ENCODE peak calls at places on chromosomes 7 and 10, in six cellular contexts. K is type B pancreatic cell, P is AG09309, N is neural progenitor cell, W is fibroblast of villous mesenchyme, H is fibroblast of lung. C is an unnamed sample.

GRCh38 chr7:126185959-126186580 is 1066.7 kb downstream of the GRM8 start:
- DNase-seq in H (no peak), K (no peak), N (peak; percentile 23), P (no peak), W (no peak), C (no peak)

GRCh38 chr10:100020883-100021248 is 11.1 kb upstream of the DNMBP start:
- DNase-seq in W (no peak), K (no peak), N (no peak), H (no peak), P (no peak), C (no peak)

GRCh38 chr10:94545277-94546057 is at the start of gene HELLS:
- DNase-seq in W (peak; percentile 85), P (peak; percentile 29), H (peak; percentile 74), N (peak; percentile 97), K (peak; percentile 88), C (peak; percentile 70)

GRCh38 chr7:97307521-97308108 is 190.1 kb downstream of the SDHAF3 start:
- DNase-seq in K (no peak), H (peak; percentile 1), P (no peak), N (no peak), W (peak; percentile 0), C (no peak)

GRCh38 chr10:123621910-123622309 is 44.2 kb upstream of the GPR26 start:
- DNase-seq in W (no peak), H (no peak), P (peak; percentile 25), N (no peak), K (no peak), C (no peak)

GRCh38 chr7:112207765-112208164 is 1.3 kb downstream of the ZNF277 start:
- DNase-seq in W (no peak), N (no peak), H (no peak), K (no peak), P (no peak), C (no peak)

GRCh38 chr10:124698560-124699470 is 45.4 kb downstream of the FAM53B start:
- DNase-seq in H (no peak), K (no peak), P (no peak), W (no peak), N (no peak), C (no peak)

GRCh38 chr10:114876602-114877300 is 55.2 kb downstream of the FHIP2A start:
- DNase-seq in W (peak; percentile 68), N (peak; percentile 85), H (peak; percentile 44), P (no peak), K (no peak), C (no peak)

GRCh38 chr10:25125151-25125550 is 49.6 kb upstream of the GPR158 start:
- DNase-seq in H (no peak), P (no peak), W (no peak), K (no peak), N (peak; percentile 93), C (no peak)

GRCh38 chr7:155858521-155859061 is 46.3 kb upstream of the SHH start:
- DNase-seq in H (peak; percentile 51), P (no peak), K (peak; percentile 16), W (no peak), N (no peak), C (no peak)

GRCh38 chr10:80276335-80276734 is 13.1 kb downstream of the MAT1A start:
- DNase-seq in P (no peak), N (no peak), W (no peak), K (peak; percentile 48), H (no peak), C (no peak)

GRCh38 chr7:151503902-151504714 is 15.6 kb downstream of the RHEB start:
- DNase-seq in K (no peak), H (peak; percentile 72), N (no peak), P (peak; percentile 86), W (peak; percentile 95), C (peak; percentile 63)

GRCh38 chr7:80529362-80529761 is 17.5 kb upstream of the GNAT3 start:
- DNase-seq in K (no peak), H (peak; percentile 44), W (no peak), N (no peak), P (no peak), C (no peak)

GRCh38 chr10:125086716-125087115 is 73.6 kb downstream of the CTBP2 start:
- DNase-seq in K (no peak), P (no peak), N (no peak), W (no peak), H (no peak), C (no peak)

GRCh38 chr10:132062181-132062515 is 3.6 kb upstream of the JAKMIP3 start:
- DNase-seq in K (peak; percentile 52), H (no peak), W (no peak), P (no peak), N (no peak), C (no peak)

GRCh38 chr7:255038-255435 is 34.9 kb upstream of the FOXL3 start:
- DNase-seq in W (no peak), P (no peak), N (no peak), H (no peak), K (no peak), C (no peak)

GRCh38 chr10:75432763-75433162 is 1.3 kb downstream of the LRMDA start:
- DNase-seq in N (peak; percentile 41), W (no peak), H (no peak), K (no peak), P (no peak), C (no peak)

GRCh38 chr7:31493714-31494181 is 20.1 kb upstream of the ITPRID1 start:
- DNase-seq in W (no peak), N (no peak), P (no peak), K (no peak), H (peak; percentile 60), C (no peak)

GRCh38 chr7:37284805-37285211 is 163.9 kb downstream of the ELMO1 start:
- DNase-seq in W (peak; percentile 4), N (peak; percentile 66), K (no peak), P (no peak), H (no peak), C (no peak)

GRCh38 chr7:75971961-75972763 is 22.2 kb downstream of the TMEM120A start:
- DNase-seq in W (peak; percentile 83), K (no peak), N (peak; percentile 51), P (no peak), H (no peak), C (no peak)

GRCh38 chr10:103778358-103779139 is 76.8 kb downstream of the SH3PXD2A start:
- DNase-seq in P (no peak), H (no peak), K (no peak), N (no peak), W (no peak), C (no peak)

GRCh38 chr10:103784089-103784488 is 71.3 kb downstream of the SH3PXD2A start:
- DNase-seq in H (no peak), K (no peak), P (no peak), W (no peak), N (no peak), C (no peak)

GRCh38 chr10:103783686-103784085 is 71.7 kb downstream of the SH3PXD2A start:
- DNase-seq in N (no peak), P (no peak), W (no peak), H (peak; percentile 37), K (no peak), C (no peak)

GRCh38 chr10:103780242-103781149 is 74.9 kb downstream of the SH3PXD2A start:
- DNase-seq in H (no peak), W (no peak), K (no peak), P (no peak), N (no peak), C (no peak)

GRCh38 chr10:103781329-103782061 is 73.9 kb downstream of the SH3PXD2A start:
- DNase-seq in N (peak; percentile 33), K (no peak), P (peak; percentile 96), H (peak; percentile 99), W (peak; percentile 66), C (peak; percentile 94)
- TF ChIP-seq CTCF in N (peak; percentile 33), K (peak; percentile 35), P (peak; percentile 65), H (peak; percentile 60), W (peak; percentile 23), C (peak; percentile 69)

DNA sequence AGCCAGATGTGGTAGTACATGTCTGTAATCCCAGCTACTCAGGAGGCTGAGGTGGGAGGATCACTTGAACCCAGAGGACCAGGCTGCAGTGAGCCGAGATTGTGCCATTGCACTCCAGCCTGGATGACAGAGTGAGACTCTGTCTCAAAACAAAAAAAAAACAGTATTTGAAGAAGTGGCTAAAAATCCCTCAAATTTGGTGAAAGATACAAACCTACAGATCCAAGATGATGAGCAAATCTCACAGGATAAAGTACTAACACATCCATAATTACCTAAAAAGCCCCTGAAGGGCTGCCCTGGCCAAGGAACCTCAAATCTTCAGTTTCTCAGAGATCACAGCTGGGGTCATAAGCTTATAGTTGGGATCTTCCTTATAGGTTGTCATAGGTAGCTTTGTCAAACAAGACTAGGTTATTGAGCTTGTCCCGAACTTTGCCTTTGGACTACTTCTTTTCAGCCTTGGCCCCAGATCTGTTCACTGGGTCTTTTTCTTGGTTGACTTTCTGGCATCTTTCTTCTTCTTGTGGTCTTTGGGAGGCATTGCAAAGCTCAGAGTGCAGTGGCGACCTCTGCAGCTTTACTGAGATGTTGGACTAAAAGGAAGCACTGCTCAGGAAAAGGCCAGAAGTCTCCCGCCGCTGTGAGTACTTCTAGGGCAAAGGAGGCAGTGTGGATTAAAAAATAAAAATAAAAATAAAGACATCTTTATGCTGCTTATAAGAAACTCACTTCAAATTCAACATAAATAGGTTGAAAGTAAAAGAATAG is 28.6 kb upstream of the SAR1A start:
- DNase-seq in P (no peak), K (no peak), N (peak; percentile 6), W (peak; percentile 38), H (no peak), C (no peak)
- TF ChIP-seq CTCF in P (no peak), K (no peak), N (no peak), W (no peak), H (no peak), C (no peak)

GRCh38 chr10:44963772-44964633 is 4.4 kb downstream of the RASSF4 start:
- DNase-seq in W (peak; percentile 40), H (peak; percentile 34), N (peak; percentile 89), P (no peak), K (peak; percentile 68), C (no peak)
- TF ChIP-seq CTCF in W (no peak), H (no peak), N (no peak), P (no peak), K (peak; percentile 26), C (no peak)

GRCh38 chr10:77518910-77519274 is 118.7 kb downstream of the KCNMA1 start:
- DNase-seq in H (no peak), N (no peak), K (no peak), W (no peak), P (no peak), C (no peak)

GRCh38 chr10:77520995-77521394 is 116.6 kb downstream of the KCNMA1 start:
- DNase-seq in N (no peak), P (no peak), H (no peak), W (no peak), K (no peak), C (no peak)

GRCh38 chr10:77518258-77518909 is 119.2 kb downstream of the KCNMA1 start:
- DNase-seq in H (no peak), K (no peak), W (no peak), P (no peak), N (no peak), C (no peak)

GRCh38 chr10:77522268-77522809 is 115.3 kb downstream of the KCNMA1 start:
- DNase-seq in K (no peak), W (no peak), N (no peak), H (no peak), P (no peak), C (no peak)

DNA sequence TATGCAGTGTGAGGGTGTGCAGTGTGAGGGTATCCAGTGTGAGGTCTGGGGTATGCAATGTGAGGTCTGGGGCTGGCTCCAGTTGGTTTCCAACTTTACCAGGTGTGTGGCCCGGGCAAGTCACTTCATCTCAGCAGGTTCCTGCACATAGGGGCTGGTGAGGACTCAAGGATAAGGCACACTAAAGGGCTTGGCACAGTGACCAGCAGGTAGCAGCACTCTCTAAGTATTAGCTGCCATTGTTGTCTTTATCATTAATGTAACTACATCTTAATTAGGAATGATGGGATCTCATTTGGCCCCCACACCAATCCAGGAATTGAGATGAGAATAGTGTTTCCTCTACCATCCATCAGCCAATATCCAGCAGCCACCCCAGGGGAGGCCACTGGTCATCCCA is 117.3 kb downstream of the KCNMA1 start:
- DNase-seq in K (no peak), N (no peak), H (no peak), P (no peak), W (no peak), C (no peak)
- TF ChIP-seq CTCF in K (no peak), N (no peak), H (no peak), P (no peak), W (no peak), C (no peak)

C was measured in AG04450.